ENCODE peak calls at places on chromosomes 16 and 17, in five cellular contexts. T is substantia nigra, E is HFF-Myc, S is GM04503, R is LHCN-M2. D is an unnamed sample.

GRCh38 chr17:1998426-1998784 is 26.7 kb downstream of the RTN4RL1 start:
- DNase-seq in T (no peak), E (no peak), S (no peak), R (no peak), D (no peak)

GRCh38 chr17:18070861-18071340 is 16.8 kb upstream of the DRG2 start:
- DNase-seq in T (no peak), E (no peak), S (no peak), R (peak), D (no peak)

GRCh38 chr17:57257213-57257873 is 1.0 kb downstream of the MSI2 start:
- DNase-seq in T (no peak), E (no peak), S (no peak), R (no peak), D (no peak)

GRCh38 chr16:9072806-9073341 is 18.6 kb upstream of the HAPSTR1 start:
- DNase-seq in T (no peak), E (no peak), S (peak), R (peak), D (no peak)

GRCh38 chr17:69455040-69455439 is 40.5 kb downstream of the MAP2K6 start:
- DNase-seq in T (no peak), E (no peak), S (no peak), R (no peak), D (no peak)

GRCh38 chr17:77228224-77229215 is 87.8 kb downstream of the SEC14L1 start:
- DNase-seq in T (no peak), E (no peak), S (no peak), R (no peak), D (no peak)

GRCh38 chr16:1206786-1207185 is 18.3 kb downstream of the TPSG1 start:
- DNase-seq in T (no peak), E (no peak), S (no peak), R (no peak), D (no peak)

GRCh38 chr17:78992542-78993212 is 13.0 kb upstream of the LGALS3BP start:
- DNase-seq in T (no peak), E (no peak), S (no peak), R (no peak), D (no peak)

GRCh38 chr17:37024181-37024637 is 75.5 kb downstream of the AATF start:
- DNase-seq in T (no peak), E (no peak), S (no peak), R (no peak), D (no peak)

GRCh38 chr16:22693670-22694340 is 120.2 kb upstream of the HS3ST2 start:
- DNase-seq in T (no peak), E (no peak), S (no peak), R (peak), D (no peak)

D was measured in brain pericyte.